ENCODE peak calls at places on chromosomes 16 and 17, in seven cellular contexts. S is fibroblast of lung; I is head of caudate nucleus; M is AG04450; O is AG04449; D is stimulated activated CD4-positive, alpha-beta T cell treated with anti-CD3 and anti-CD28 coated beads, TNF-alpha, amount 100 ng/mL, for 4 hours; J is NCI-H2081. Q is an unnamed sample.
A peak's percentile ranks its signal among the peaks of the same experiment; 100 is the strongest.

GRCh38 chr17:2138318-2138717 is 83.4 kb downstream of the HIC1 start:
- DNase-seq in S (peak; percentile 31), I (no peak), M (no peak), O (no peak), D (no peak), J (no peak), Q (no peak)

GRCh38 chr17:83055911-83056582 is 23.4 kb upstream of the METRNL start:
- DNase-seq in S (peak; percentile 92), I (no peak), M (peak; percentile 50), O (peak; percentile 54), D (no peak), J (no peak), Q (no peak)

GRCh38 chr17:44543213-44543904 is 13.9 kb upstream of the FZD2 start:
- DNase-seq in S (peak; percentile 96), I (no peak), M (peak; percentile 88), O (peak; percentile 86), D (no peak), J (no peak), Q (peak; percentile 53)

GRCh38 chr16:19745286-19746018 is 27.4 kb downstream of the IQCK start:
- DNase-seq in S (peak; percentile 60), I (no peak), M (peak; percentile 27), O (no peak), D (no peak), J (no peak), Q (no peak)

GRCh38 chr16:82137819-82138177 is 32.2 kb downstream of the MPHOSPH6 start:
- DNase-seq in S (no peak), I (no peak), M (no peak), O (no peak), D (no peak), J (no peak), Q (no peak)

GRCh38 chr17:3827124-3827773 is 18.8 kb downstream of the NCBP3 start:
- DNase-seq in S (peak; percentile 65), I (peak; percentile 72), M (no peak), O (no peak), D (peak; percentile 22), J (peak; percentile 23), Q (no peak)

GRCh38 chr16:47046726-47047602 is 73.5 kb upstream of the DNAJA2 start:
- DNase-seq in S (no peak), I (no peak), M (no peak), O (no peak), D (no peak), J (no peak), Q (no peak)

GRCh38 chr17:49850772-49851386 is 3.0 kb upstream of the TAC4 start:
- DNase-seq in S (no peak), I (no peak), M (no peak), O (no peak), D (no peak), J (no peak), Q (no peak)

GRCh38 chr16:57701759-57702371 is 7.3 kb downstream of the DRC7 start:
- DNase-seq in S (no peak), I (no peak), M (no peak), O (no peak), D (no peak), J (no peak), Q (no peak)

GRCh38 chr16:57426356-57426755 is 20.8 kb downstream of the CIAPIN1 start:
- DNase-seq in S (no peak), I (no peak), M (no peak), O (no peak), D (no peak), J (no peak), Q (no peak)

GRCh38 chr17:4881761-4882555 is 17.4 kb upstream of the C17orf107 start:
- DNase-seq in S (peak; percentile 14), I (peak; percentile 81), M (no peak), O (no peak), D (peak; percentile 37), J (peak; percentile 63), Q (no peak)

GRCh38 chr17:34307110-34307509 is 12.1 kb upstream of the CCL8 start:
- DNase-seq in S (no peak), I (no peak), M (no peak), O (no peak), D (no peak), J (no peak), Q (no peak)

GRCh38 chr16:3884398-3884797 is 3.9 kb upstream of the CREBBP start:
- DNase-seq in S (no peak), I (no peak), M (no peak), O (no peak), D (no peak), J (no peak), Q (no peak)

GRCh38 chr17:48542956-48543853 is 1.7 kb downstream of the HOXB2 start:
- DNase-seq in S (no peak), I (no peak), M (no peak), O (no peak), D (peak; percentile 32), J (no peak), Q (no peak)

Q was measured in brain pericyte.